ENCODE peak calls at places on chromosomes 11 and 22, in ten cellular contexts. O is BJ, Q is sigmoid colon, G is HCT116, B is fibroblast of pulmonary artery, H is right lobe of liver, N is Peyer's patch, X is astrocyte of the spinal cord, V is mucosa of descending colon, R is neural progenitor cell. P is an unnamed sample.

GRCh38 chr11:82901165-82901938 is at the start of gene DDIAS:
- DNase-seq in R (peak), Q (peak), G (peak), O (peak), B (peak), X (peak), V (peak), H (peak), N (peak), P (peak)

GRCh38 chr11:46632502-46632901 is 15.1 kb downstream of the ATG13 start:
- DNase-seq in G (no peak), Q (no peak), B (no peak), N (no peak), X (no peak), V (no peak), R (no peak), O (no peak), H (no peak), P (no peak)

GRCh38 chr11:19276859-19277808 is 36.4 kb upstream of the E2F8 start:
- DNase-seq in H (peak), X (no peak), G (no peak), O (no peak), R (no peak), B (peak), N (no peak), V (peak), Q (no peak), P (no peak)

GRCh38 chr11:45993438-45994064 is 71.1 kb downstream of the LARGE2 start:
- DNase-seq in R (no peak), V (peak), X (peak), G (no peak), H (no peak), B (peak), Q (peak), O (no peak), N (no peak), P (no peak)

GRCh38 chr11:128269466-128269865 is 317.9 kb downstream of the ETS1 start:
- DNase-seq in H (no peak), X (no peak), R (no peak), V (no peak), N (no peak), B (no peak), Q (no peak), O (no peak), G (no peak), P (no peak)

GRCh38 chr11:86101493-86101892 is 32.6 kb upstream of the PICALM start:
- DNase-seq in B (peak), V (no peak), X (peak), Q (no peak), N (no peak), H (no peak), R (no peak), O (no peak), G (no peak), P (no peak)

GRCh38 chr11:125621995-125622394 is 3.0 kb upstream of the CHEK1 start:
- DNase-seq in B (peak), R (no peak), N (no peak), V (no peak), H (no peak), O (no peak), Q (no peak), X (peak), G (no peak), P (no peak)

GRCh38 chr11:42329930-42330555 is 870.6 kb upstream of the LRRC4C start:
- DNase-seq in X (peak), H (no peak), V (no peak), B (peak), Q (no peak), N (no peak), R (no peak), O (peak), G (no peak), P (no peak)

GRCh38 chr22:41504397-41504796 is 35.5 kb downstream of the ACO2 start:
- DNase-seq in N (no peak), G (no peak), V (no peak), R (no peak), X (no peak), H (no peak), Q (no peak), O (no peak), B (no peak), P (no peak)

GRCh38 chr11:86116996-86117705 is 48.3 kb upstream of the PICALM start:
- DNase-seq in X (peak), V (no peak), R (no peak), N (no peak), H (no peak), B (peak), O (no peak), G (no peak), Q (no peak), P (no peak)

GRCh38 chr22:37273126-37273845 is 9.0 kb upstream of the CYTH4 start:
- DNase-seq in V (no peak), R (no peak), B (peak), X (peak), Q (no peak), G (no peak), O (peak), H (peak), N (no peak), P (no peak)

GRCh38 chr22:43142881-43143562 is at the start of gene MCAT:
- DNase-seq in N (peak), H (peak), R (peak), Q (peak), V (peak), B (peak), G (no peak), X (peak), O (no peak), P (no peak)

GRCh38 chr22:39574779-39575551 is 4.4 kb downstream of the CACNA1I start:
- DNase-seq in R (no peak), N (no peak), G (peak), X (peak), B (peak), O (peak), Q (no peak), V (no peak), H (no peak), P (peak)

GRCh38 chr11:75790986-75791385 is 22.4 kb downstream of the DGAT2 start:
- DNase-seq in B (no peak), V (no peak), H (peak), O (no peak), G (no peak), Q (no peak), R (no peak), N (no peak), X (no peak), P (no peak)

GRCh38 chr11:108672113-108672512 is 7.2 kb downstream of the DDX10 start:
- DNase-seq in Q (no peak), H (no peak), V (no peak), O (no peak), G (no peak), X (peak), R (peak), B (peak), N (no peak), P (no peak)

GRCh38 chr11:41449483-41450050 is 9.9 kb downstream of the LRRC4C start:
- DNase-seq in V (no peak), X (no peak), N (no peak), Q (no peak), O (no peak), B (no peak), G (no peak), H (no peak), R (no peak), P (no peak)

GRCh38 chr11:96264364-96264763 is 78.6 kb downstream of the MAML2 start:
- DNase-seq in V (no peak), Q (no peak), N (no peak), G (no peak), R (no peak), X (no peak), B (no peak), H (no peak), O (no peak), P (no peak)

GRCh38 chr11:46850829-46851380 is 4.8 kb upstream of the CKAP5 start:
- DNase-seq in R (peak), V (no peak), B (no peak), Q (no peak), N (no peak), X (no peak), O (no peak), G (no peak), H (no peak), P (no peak)

GRCh38 chr11:132064987-132065620 is 694.7 kb downstream of the NTM start:
- DNase-seq in N (no peak), B (peak), O (peak), X (peak), Q (no peak), G (no peak), H (no peak), V (no peak), R (no peak), P (peak)

GRCh38 chr11:104163100-104164027 is 583 bp downstream of the PDGFD start:
- DNase-seq in X (peak), H (no peak), B (peak), V (peak), Q (no peak), G (no peak), N (no peak), O (no peak), R (peak), P (no peak)

GRCh38 chr11:68527585-68527984 is 67.0 kb downstream of the PPP6R3 start:
- DNase-seq in O (no peak), R (peak), G (no peak), N (no peak), X (no peak), H (no peak), Q (no peak), V (no peak), B (no peak), P (no peak)

GRCh38 chr11:79485694-79486093 is 44.9 kb upstream of the TENM4 start:
- DNase-seq in G (no peak), H (no peak), Q (no peak), R (peak), X (no peak), V (no peak), O (no peak), B (no peak), N (no peak), P (no peak)

GRCh38 chr11:7637447-7638157 is 35.7 kb downstream of the CYB5R2 start:
- DNase-seq in G (no peak), N (no peak), X (peak), B (peak), H (no peak), O (peak), Q (peak), V (no peak), R (no peak), P (peak)

GRCh38 chr22:20422271-20422958 is 15.2 kb downstream of the SCARF2 start:
- DNase-seq in N (no peak), O (peak), Q (peak), H (peak), X (peak), G (no peak), R (peak), V (no peak), B (no peak), P (peak)

GRCh38 chr11:70695086-70695960 is 297.0 kb downstream of the CTTN start:
- DNase-seq in O (no peak), H (no peak), V (no peak), N (no peak), Q (no peak), G (no peak), R (no peak), X (no peak), B (no peak), P (no peak)

GRCh38 chr11:68117896-68118470 is 3.2 kb downstream of the CHKA start:
- DNase-seq in N (no peak), G (no peak), O (no peak), V (no peak), X (no peak), Q (peak), B (no peak), H (no peak), R (peak), P (no peak)

GRCh38 chr11:114084414-114084813 is 24.9 kb downstream of the ZBTB16 start:
- DNase-seq in G (no peak), V (no peak), N (no peak), R (no peak), X (no peak), H (no peak), Q (peak), O (no peak), B (no peak), P (no peak)

GRCh38 chr11:117444256-117445096 is 116.8 kb downstream of the CEP164 start:
- DNase-seq in R (no peak), G (no peak), O (no peak), Q (no peak), V (no peak), N (no peak), X (no peak), B (no peak), H (no peak), P (no peak)

GRCh38 chr11:75734491-75735180 is 17.0 kb downstream of the MOGAT2 start:
- DNase-seq in N (peak), G (no peak), X (no peak), O (no peak), H (no peak), R (no peak), Q (no peak), B (no peak), V (peak), P (no peak)

GRCh38 chr11:1876361-1877063 is 15.2 kb downstream of the PRR33 start:
- DNase-seq in Q (peak), R (peak), G (no peak), H (peak), B (peak), X (peak), O (no peak), V (peak), N (peak), P (no peak)

GRCh38 chr11:46064221-46064620 is 57.0 kb downstream of the PHF21A start:
- DNase-seq in X (no peak), H (no peak), B (no peak), G (no peak), R (no peak), V (no peak), Q (no peak), O (no peak), N (no peak), P (no peak)

GRCh38 chr22:49569286-49570031 is 258.2 kb downstream of the BRD1 start:
- DNase-seq in V (no peak), O (no peak), G (no peak), Q (peak), B (no peak), X (no peak), N (peak), H (peak), R (no peak), P (no peak)

GRCh38 chr11:8311366-8311765 is 47.7 kb upstream of the LMO1 start:
- DNase-seq in R (no peak), G (no peak), Q (peak), X (no peak), H (no peak), O (no peak), B (no peak), N (peak), V (no peak), P (no peak)

GRCh38 chr11:118251858-118252652 is at the start of gene MPZL3:
- DNase-seq in R (peak), O (no peak), V (peak), N (peak), Q (peak), X (peak), H (peak), B (peak), G (peak), P (no peak)

GRCh38 chr22:21455334-21456089 is 11.7 kb upstream of the TMEM191C start:
- DNase-seq in H (no peak), G (no peak), X (no peak), Q (peak), O (no peak), N (no peak), B (no peak), V (no peak), R (peak), P (no peak)

GRCh38 chr11:102810943-102811528 is 13.1 kb upstream of the MMP1 start:
- DNase-seq in G (no peak), H (no peak), O (no peak), B (peak), R (peak), V (no peak), X (peak), N (no peak), Q (no peak), P (no peak)

GRCh38 chr22:49590851-49591445 is 236.7 kb downstream of the BRD1 start:
- DNase-seq in X (no peak), H (peak), B (no peak), V (no peak), O (no peak), R (no peak), Q (peak), N (no peak), G (no peak), P (no peak)

GRCh38 chr11:12182650-12183511 is 72.5 kb downstream of the MICAL2 start:
- DNase-seq in V (no peak), N (no peak), H (no peak), B (peak), Q (no peak), G (peak), O (peak), X (peak), R (no peak), P (peak)

GRCh38 chr11:102983491-102983890 is 28.0 kb upstream of the MMP13 start:
- DNase-seq in N (no peak), H (no peak), R (no peak), O (no peak), V (no peak), Q (no peak), X (no peak), B (peak), G (no peak), P (no peak)

GRCh38 chr11:72240461-72241289 is 3.3 kb downstream of the PHOX2A start:
- DNase-seq in B (no peak), N (peak), R (peak), G (no peak), X (no peak), H (no peak), V (no peak), O (no peak), Q (peak), P (no peak)

GRCh38 chr22:36039125-36039524 is 10.5 kb upstream of the RBFOX2 start:
- DNase-seq in X (no peak), Q (no peak), B (no peak), V (no peak), R (no peak), G (no peak), H (no peak), N (no peak), O (no peak), P (no peak)

GRCh38 chr22:36032611-36033010 is 4.0 kb upstream of the RBFOX2 start:
- DNase-seq in N (no peak), V (no peak), O (no peak), R (no peak), X (no peak), G (no peak), B (no peak), Q (no peak), H (no peak), P (no peak)

GRCh38 chr22:36037102-36037758 is 8.6 kb upstream of the RBFOX2 start:
- DNase-seq in O (no peak), R (no peak), G (no peak), X (no peak), H (peak), Q (no peak), V (no peak), N (no peak), B (no peak), P (no peak)

GRCh38 chr22:36036167-36036624 is 7.6 kb upstream of the RBFOX2 start:
- DNase-seq in R (no peak), O (no peak), V (no peak), G (no peak), B (no peak), H (no peak), Q (no peak), X (no peak), N (no peak), P (no peak)
- H3K4me3 ChIP-seq in R (no peak), O (no peak), V (no peak), G (no peak), B (no peak), H (no peak), Q (no peak), X (no peak), N (no peak), P (no peak)

GRCh38 chr22:31544481-31545480 is 48.4 kb downstream of the SFI1 start:
- DNase-seq in X (no peak), O (no peak), Q (no peak), B (no peak), N (no peak), V (no peak), R (no peak), G (no peak), H (no peak), P (no peak)
- TF ChIP-seq CTCF in X (no peak), O (no peak), Q (no peak), B (no peak), N (no peak), V (no peak), R (no peak), G (no peak), H (no peak), P (no peak)

DNA sequence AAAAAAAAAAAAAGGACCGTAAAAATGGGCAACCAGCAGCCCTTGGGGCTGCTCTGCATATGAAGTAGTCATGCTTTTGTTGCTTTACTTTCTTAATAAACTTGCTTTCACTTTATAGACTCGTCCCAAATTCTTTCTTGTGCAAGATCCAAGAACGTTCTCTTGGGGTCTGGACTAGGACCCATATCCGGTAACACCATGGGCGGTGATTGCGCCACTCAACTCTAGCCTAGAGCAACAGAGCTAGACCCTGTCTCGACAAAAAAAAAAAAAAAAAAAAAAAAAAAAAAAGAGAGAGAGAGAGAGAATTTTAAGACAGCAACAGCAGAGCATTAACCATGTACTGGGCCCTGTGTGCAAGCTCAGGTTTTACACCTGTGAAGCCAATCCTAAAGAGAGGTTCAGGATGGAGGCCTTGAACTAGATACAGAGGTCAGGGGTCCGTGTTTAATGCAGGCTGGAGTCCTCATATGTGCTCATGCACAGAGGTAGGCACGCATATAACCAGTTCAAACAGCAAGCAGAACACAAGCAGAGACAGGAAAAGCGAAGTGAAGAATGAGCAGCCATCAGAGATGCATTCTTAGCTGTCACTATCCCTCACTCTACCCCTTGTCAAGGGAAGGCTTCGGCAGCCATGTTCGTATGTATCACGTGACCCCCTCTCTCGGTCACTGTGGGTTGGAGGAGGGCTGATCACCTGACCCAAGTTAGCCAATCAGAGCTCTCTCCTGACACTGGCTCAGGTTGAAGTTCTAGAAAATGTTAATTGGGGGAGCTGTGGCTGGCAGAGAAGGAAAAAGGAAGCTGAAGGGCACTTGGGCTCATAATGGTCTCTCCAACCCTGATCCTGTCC is 16.7 kb upstream of the SYT12 start:
- DNase-seq in Q (no peak), R (peak), H (no peak), N (no peak), V (no peak), G (peak), O (no peak), X (no peak), B (peak), P (no peak)
- H3K4me3 ChIP-seq in Q (no peak), R (no peak), H (no peak), N (no peak), V (no peak), G (peak), O (no peak), X (no peak), B (no peak), P (no peak)

GRCh38 chr11:119684361-119685072 is 44.5 kb downstream of the NECTIN1 start:
- DNase-seq in O (no peak), H (no peak), Q (no peak), B (peak), V (no peak), R (no peak), N (no peak), X (peak), G (no peak), P (no peak)

GRCh38 chr11:119680899-119681370 is 48.1 kb downstream of the NECTIN1 start:
- DNase-seq in R (no peak), V (no peak), X (no peak), B (peak), N (no peak), Q (no peak), H (no peak), G (no peak), O (no peak), P (no peak)

GRCh38 chr11:119683783-119684182 is 45.2 kb downstream of the NECTIN1 start:
- DNase-seq in O (no peak), N (no peak), R (peak), X (no peak), B (no peak), G (no peak), Q (no peak), H (no peak), V (no peak), P (no peak)

GRCh38 chr11:119678351-119678750 is 50.6 kb downstream of the NECTIN1 start:
- DNase-seq in O (no peak), X (no peak), G (no peak), R (no peak), H (no peak), N (no peak), B (no peak), V (no peak), Q (no peak), P (no peak)

DNA sequence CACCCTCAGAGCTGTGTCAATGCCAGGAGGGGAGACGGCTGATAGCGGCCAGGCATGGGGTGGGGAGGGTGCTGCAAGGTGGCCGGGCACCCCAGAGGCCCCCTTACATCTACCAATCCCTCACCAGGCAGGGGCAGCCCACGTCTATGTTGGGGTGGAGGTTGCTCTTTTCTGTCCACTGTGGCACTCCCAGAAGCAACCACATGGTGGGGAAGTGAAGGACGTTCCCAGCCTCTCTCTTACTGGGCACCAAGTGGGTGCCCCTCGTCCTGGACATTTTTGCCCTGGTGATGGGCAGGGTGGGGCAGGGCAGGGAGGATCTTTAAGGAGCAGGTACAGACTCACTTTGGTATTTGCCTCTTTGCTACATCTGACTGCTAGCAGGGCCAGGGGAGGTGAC is 47.5 kb downstream of the NECTIN1 start:
- DNase-seq in R (no peak), G (no peak), V (no peak), O (no peak), N (no peak), Q (no peak), B (no peak), H (no peak), X (no peak), P (no peak)
- TF ChIP-seq CTCF in R (peak), G (peak), V (no peak), O (peak), N (no peak), Q (no peak), B (peak), H (no peak), X (peak), P (no peak)

GRCh38 chr22:45584121-45584570 is 81.5 kb downstream of the FBLN1 start:
- DNase-seq in R (no peak), V (no peak), B (peak), Q (no peak), O (peak), H (no peak), G (no peak), N (peak), X (no peak), P (no peak)
- H3K4me3 ChIP-seq in R (no peak), V (no peak), B (no peak), Q (no peak), O (no peak), H (no peak), G (no peak), N (no peak), X (no peak), P (no peak)